ENCODE peak calls at places on chromosomes 16 and 17, in eight cellular contexts. One of them, this sample, is unnamed.

GRCh38 chr17:586920-587319 is 127.7 kb downstream of the VPS53 start:
- ATAC-seq in activated CD4-positive, alpha-beta T cell treated with anti-CD3 and anti-CD28 coated beads for 36 hours: no peak
- ATAC-seq in stimulated activated naive CD8-positive, alpha-beta T cell treated with anti-CD3 and anti-CD28 coated beads, Interleukin-15, Interleukin-2, amounts not matched to agents 100 U/mL and 50 U/mL, for 24 hours: no peak
- ATAC-seq in activated naive CD4-positive, alpha-beta T cell treated with anti-CD3 and anti-CD28 coated beads, Interleukin-2, amount 50 U/mL, for 72 hours: no peak
- ATAC-seq in GM12878: no peak
- ATAC-seq in activated CD8-positive, alpha-beta memory T cell treated with anti-CD3 and anti-CD28 coated beads, Interleukin-2, amount 10 ng/mL, durations not matched to agents 7 days and 5 days: no peak
- ATAC-seq in stimulated activated naive B cell treated with anti-CD40 and anti-IgM and Interleukin-4, amounts not matched to agents 10 μg/mL and 1 μg/mL and 100 μg/mL, for 72 hours: no peak
- ATAC-seq in heart left ventricle: no peak
- ATAC-seq in this sample: no peak

GRCh38 chr17:37358830-37359681 is 16.7 kb upstream of the C17orf78 start:
- ATAC-seq in activated naive CD4-positive, alpha-beta T cell treated with anti-CD3 and anti-CD28 coated beads, Interleukin-2, amount 50 U/mL, for 72 hours: peak
- ATAC-seq in stimulated activated naive CD8-positive, alpha-beta T cell treated with anti-CD3 and anti-CD28 coated beads, Interleukin-15, Interleukin-2, amounts not matched to agents 100 U/mL and 50 U/mL, for 24 hours: peak
- ATAC-seq in stimulated activated naive B cell treated with anti-CD40 and anti-IgM and Interleukin-4, amounts not matched to agents 10 μg/mL and 1 μg/mL and 100 μg/mL, for 72 hours: peak
- ATAC-seq in activated CD8-positive, alpha-beta memory T cell treated with anti-CD3 and anti-CD28 coated beads, Interleukin-2, amount 10 ng/mL, durations not matched to agents 7 days and 5 days: peak
- ATAC-seq in activated CD4-positive, alpha-beta T cell treated with anti-CD3 and anti-CD28 coated beads for 36 hours: peak
- ATAC-seq in GM12878: peak
- ATAC-seq in heart left ventricle: peak
- ATAC-seq in this sample: peak

GRCh38 chr16:81688182-81688581 is 90.9 kb upstream of the PLCG2 start:
- ATAC-seq in stimulated activated naive CD8-positive, alpha-beta T cell treated with anti-CD3 and anti-CD28 coated beads, Interleukin-15, Interleukin-2, amounts not matched to agents 100 U/mL and 50 U/mL, for 24 hours: peak
- ATAC-seq in activated CD8-positive, alpha-beta memory T cell treated with anti-CD3 and anti-CD28 coated beads, Interleukin-2, amount 10 ng/mL, durations not matched to agents 7 days and 5 days: peak
- ATAC-seq in activated naive CD4-positive, alpha-beta T cell treated with anti-CD3 and anti-CD28 coated beads, Interleukin-2, amount 50 U/mL, for 72 hours: peak
- ATAC-seq in stimulated activated naive B cell treated with anti-CD40 and anti-IgM and Interleukin-4, amounts not matched to agents 10 μg/mL and 1 μg/mL and 100 μg/mL, for 72 hours: no peak
- ATAC-seq in GM12878: no peak
- ATAC-seq in activated CD4-positive, alpha-beta T cell treated with anti-CD3 and anti-CD28 coated beads for 36 hours: peak
- ATAC-seq in heart left ventricle: no peak
- ATAC-seq in this sample: peak

GRCh38 chr17:77125432-77125901 is 15.3 kb upstream of the SEC14L1 start:
- ATAC-seq in activated CD8-positive, alpha-beta memory T cell treated with anti-CD3 and anti-CD28 coated beads, Interleukin-2, amount 10 ng/mL, durations not matched to agents 7 days and 5 days: no peak
- ATAC-seq in stimulated activated naive CD8-positive, alpha-beta T cell treated with anti-CD3 and anti-CD28 coated beads, Interleukin-15, Interleukin-2, amounts not matched to agents 100 U/mL and 50 U/mL, for 24 hours: no peak
- ATAC-seq in activated CD4-positive, alpha-beta T cell treated with anti-CD3 and anti-CD28 coated beads for 36 hours: no peak
- ATAC-seq in activated naive CD4-positive, alpha-beta T cell treated with anti-CD3 and anti-CD28 coated beads, Interleukin-2, amount 50 U/mL, for 72 hours: no peak
- ATAC-seq in heart left ventricle: no peak
- ATAC-seq in GM12878: no peak
- ATAC-seq in stimulated activated naive B cell treated with anti-CD40 and anti-IgM and Interleukin-4, amounts not matched to agents 10 μg/mL and 1 μg/mL and 100 μg/mL, for 72 hours: no peak
- ATAC-seq in this sample: no peak

GRCh38 chr17:42135664-42136653 is 13.4 kb downstream of the HSPB9 start:
- ATAC-seq in heart left ventricle: peak
- ATAC-seq in activated CD8-positive, alpha-beta memory T cell treated with anti-CD3 and anti-CD28 coated beads, Interleukin-2, amount 10 ng/mL, durations not matched to agents 7 days and 5 days: no peak
- ATAC-seq in stimulated activated naive B cell treated with anti-CD40 and anti-IgM and Interleukin-4, amounts not matched to agents 10 μg/mL and 1 μg/mL and 100 μg/mL, for 72 hours: no peak
- ATAC-seq in activated naive CD4-positive, alpha-beta T cell treated with anti-CD3 and anti-CD28 coated beads, Interleukin-2, amount 50 U/mL, for 72 hours: no peak
- ATAC-seq in GM12878: no peak
- ATAC-seq in stimulated activated naive CD8-positive, alpha-beta T cell treated with anti-CD3 and anti-CD28 coated beads, Interleukin-15, Interleukin-2, amounts not matched to agents 100 U/mL and 50 U/mL, for 24 hours: no peak
- ATAC-seq in activated CD4-positive, alpha-beta T cell treated with anti-CD3 and anti-CD28 coated beads for 36 hours: no peak
- ATAC-seq in this sample: no peak

GRCh38 chr17:63116967-63117366 is 150.9 kb downstream of the TANC2 start:
- ATAC-seq in activated CD8-positive, alpha-beta memory T cell treated with anti-CD3 and anti-CD28 coated beads, Interleukin-2, amount 10 ng/mL, durations not matched to agents 7 days and 5 days: no peak
- ATAC-seq in GM12878: no peak
- ATAC-seq in activated CD4-positive, alpha-beta T cell treated with anti-CD3 and anti-CD28 coated beads for 36 hours: no peak
- ATAC-seq in activated naive CD4-positive, alpha-beta T cell treated with anti-CD3 and anti-CD28 coated beads, Interleukin-2, amount 50 U/mL, for 72 hours: no peak
- ATAC-seq in heart left ventricle: no peak
- ATAC-seq in stimulated activated naive CD8-positive, alpha-beta T cell treated with anti-CD3 and anti-CD28 coated beads, Interleukin-15, Interleukin-2, amounts not matched to agents 100 U/mL and 50 U/mL, for 24 hours: no peak
- ATAC-seq in stimulated activated naive B cell treated with anti-CD40 and anti-IgM and Interleukin-4, amounts not matched to agents 10 μg/mL and 1 μg/mL and 100 μg/mL, for 72 hours: no peak
- ATAC-seq in this sample: no peak

GRCh38 chr16:30604316-30604947 is 5.8 kb downstream of the ZNF689 start:
- ATAC-seq in stimulated activated naive CD8-positive, alpha-beta T cell treated with anti-CD3 and anti-CD28 coated beads, Interleukin-15, Interleukin-2, amounts not matched to agents 100 U/mL and 50 U/mL, for 24 hours: no peak
- ATAC-seq in stimulated activated naive B cell treated with anti-CD40 and anti-IgM and Interleukin-4, amounts not matched to agents 10 μg/mL and 1 μg/mL and 100 μg/mL, for 72 hours: no peak
- ATAC-seq in activated CD4-positive, alpha-beta T cell treated with anti-CD3 and anti-CD28 coated beads for 36 hours: no peak
- ATAC-seq in heart left ventricle: peak
- ATAC-seq in activated naive CD4-positive, alpha-beta T cell treated with anti-CD3 and anti-CD28 coated beads, Interleukin-2, amount 50 U/mL, for 72 hours: no peak
- ATAC-seq in activated CD8-positive, alpha-beta memory T cell treated with anti-CD3 and anti-CD28 coated beads, Interleukin-2, amount 10 ng/mL, durations not matched to agents 7 days and 5 days: no peak
- ATAC-seq in GM12878: no peak
- ATAC-seq in this sample: no peak

GRCh38 chr17:31388770-31389672 is 2.5 kb upstream of the RAB11FIP4 start:
- ATAC-seq in activated CD8-positive, alpha-beta memory T cell treated with anti-CD3 and anti-CD28 coated beads, Interleukin-2, amount 10 ng/mL, durations not matched to agents 7 days and 5 days: peak
- ATAC-seq in stimulated activated naive B cell treated with anti-CD40 and anti-IgM and Interleukin-4, amounts not matched to agents 10 μg/mL and 1 μg/mL and 100 μg/mL, for 72 hours: peak
- ATAC-seq in GM12878: peak
- ATAC-seq in activated CD4-positive, alpha-beta T cell treated with anti-CD3 and anti-CD28 coated beads for 36 hours: peak
- ATAC-seq in activated naive CD4-positive, alpha-beta T cell treated with anti-CD3 and anti-CD28 coated beads, Interleukin-2, amount 50 U/mL, for 72 hours: peak
- ATAC-seq in stimulated activated naive CD8-positive, alpha-beta T cell treated with anti-CD3 and anti-CD28 coated beads, Interleukin-15, Interleukin-2, amounts not matched to agents 100 U/mL and 50 U/mL, for 24 hours: no peak
- ATAC-seq in heart left ventricle: no peak
- ATAC-seq in this sample: peak

GRCh38 chr17:38403491-38403890 is 24.8 kb upstream of the ARHGAP23 start:
- ATAC-seq in activated naive CD4-positive, alpha-beta T cell treated with anti-CD3 and anti-CD28 coated beads, Interleukin-2, amount 50 U/mL, for 72 hours: no peak
- ATAC-seq in heart left ventricle: peak
- ATAC-seq in stimulated activated naive CD8-positive, alpha-beta T cell treated with anti-CD3 and anti-CD28 coated beads, Interleukin-15, Interleukin-2, amounts not matched to agents 100 U/mL and 50 U/mL, for 24 hours: no peak
- ATAC-seq in GM12878: no peak
- ATAC-seq in activated CD8-positive, alpha-beta memory T cell treated with anti-CD3 and anti-CD28 coated beads, Interleukin-2, amount 10 ng/mL, durations not matched to agents 7 days and 5 days: no peak
- ATAC-seq in stimulated activated naive B cell treated with anti-CD40 and anti-IgM and Interleukin-4, amounts not matched to agents 10 μg/mL and 1 μg/mL and 100 μg/mL, for 72 hours: no peak
- ATAC-seq in activated CD4-positive, alpha-beta T cell treated with anti-CD3 and anti-CD28 coated beads for 36 hours: no peak
- ATAC-seq in this sample: no peak

GRCh38 chr16:53881371-53881770 is 177.4 kb downstream of the FTO start:
- ATAC-seq in stimulated activated naive CD8-positive, alpha-beta T cell treated with anti-CD3 and anti-CD28 coated beads, Interleukin-15, Interleukin-2, amounts not matched to agents 100 U/mL and 50 U/mL, for 24 hours: no peak
- ATAC-seq in activated CD4-positive, alpha-beta T cell treated with anti-CD3 and anti-CD28 coated beads for 36 hours: no peak
- ATAC-seq in activated naive CD4-positive, alpha-beta T cell treated with anti-CD3 and anti-CD28 coated beads, Interleukin-2, amount 50 U/mL, for 72 hours: no peak
- ATAC-seq in heart left ventricle: no peak
- ATAC-seq in GM12878: no peak
- ATAC-seq in activated CD8-positive, alpha-beta memory T cell treated with anti-CD3 and anti-CD28 coated beads, Interleukin-2, amount 10 ng/mL, durations not matched to agents 7 days and 5 days: no peak
- ATAC-seq in stimulated activated naive B cell treated with anti-CD40 and anti-IgM and Interleukin-4, amounts not matched to agents 10 μg/mL and 1 μg/mL and 100 μg/mL, for 72 hours: no peak
- ATAC-seq in this sample: no peak

GRCh38 chr17:32709562-32709961 is 167.4 kb downstream of the MYO1D start:
- ATAC-seq in stimulated activated naive B cell treated with anti-CD40 and anti-IgM and Interleukin-4, amounts not matched to agents 10 μg/mL and 1 μg/mL and 100 μg/mL, for 72 hours: no peak
- ATAC-seq in activated CD8-positive, alpha-beta memory T cell treated with anti-CD3 and anti-CD28 coated beads, Interleukin-2, amount 10 ng/mL, durations not matched to agents 7 days and 5 days: no peak
- ATAC-seq in heart left ventricle: no peak
- ATAC-seq in activated CD4-positive, alpha-beta T cell treated with anti-CD3 and anti-CD28 coated beads for 36 hours: no peak
- ATAC-seq in stimulated activated naive CD8-positive, alpha-beta T cell treated with anti-CD3 and anti-CD28 coated beads, Interleukin-15, Interleukin-2, amounts not matched to agents 100 U/mL and 50 U/mL, for 24 hours: no peak
- ATAC-seq in GM12878: no peak
- ATAC-seq in activated naive CD4-positive, alpha-beta T cell treated with anti-CD3 and anti-CD28 coated beads, Interleukin-2, amount 50 U/mL, for 72 hours: no peak
- ATAC-seq in this sample: no peak

GRCh38 chr16:11708421-11708820 is 34.2 kb downstream of the TXNDC11 start:
- ATAC-seq in activated CD4-positive, alpha-beta T cell treated with anti-CD3 and anti-CD28 coated beads for 36 hours: no peak
- ATAC-seq in activated naive CD4-positive, alpha-beta T cell treated with anti-CD3 and anti-CD28 coated beads, Interleukin-2, amount 50 U/mL, for 72 hours: no peak
- ATAC-seq in activated CD8-positive, alpha-beta memory T cell treated with anti-CD3 and anti-CD28 coated beads, Interleukin-2, amount 10 ng/mL, durations not matched to agents 7 days and 5 days: no peak
- ATAC-seq in stimulated activated naive CD8-positive, alpha-beta T cell treated with anti-CD3 and anti-CD28 coated beads, Interleukin-15, Interleukin-2, amounts not matched to agents 100 U/mL and 50 U/mL, for 24 hours: no peak
- ATAC-seq in heart left ventricle: no peak
- ATAC-seq in stimulated activated naive B cell treated with anti-CD40 and anti-IgM and Interleukin-4, amounts not matched to agents 10 μg/mL and 1 μg/mL and 100 μg/mL, for 72 hours: no peak
- ATAC-seq in GM12878: no peak
- ATAC-seq in this sample: no peak

GRCh38 chr16:88773812-88774291 is 11.2 kb downstream of the PIEZO1 start:
- ATAC-seq in stimulated activated naive B cell treated with anti-CD40 and anti-IgM and Interleukin-4, amounts not matched to agents 10 μg/mL and 1 μg/mL and 100 μg/mL, for 72 hours: no peak
- ATAC-seq in GM12878: no peak
- ATAC-seq in activated CD4-positive, alpha-beta T cell treated with anti-CD3 and anti-CD28 coated beads for 36 hours: no peak
- ATAC-seq in activated naive CD4-positive, alpha-beta T cell treated with anti-CD3 and anti-CD28 coated beads, Interleukin-2, amount 50 U/mL, for 72 hours: no peak
- ATAC-seq in heart left ventricle: peak
- ATAC-seq in activated CD8-positive, alpha-beta memory T cell treated with anti-CD3 and anti-CD28 coated beads, Interleukin-2, amount 10 ng/mL, durations not matched to agents 7 days and 5 days: no peak
- ATAC-seq in stimulated activated naive CD8-positive, alpha-beta T cell treated with anti-CD3 and anti-CD28 coated beads, Interleukin-15, Interleukin-2, amounts not matched to agents 100 U/mL and 50 U/mL, for 24 hours: no peak
- ATAC-seq in this sample: no peak

GRCh38 chr17:18132711-18133110 is 24.2 kb downstream of the MYO15A start:
- ATAC-seq in activated CD8-positive, alpha-beta memory T cell treated with anti-CD3 and anti-CD28 coated beads, Interleukin-2, amount 10 ng/mL, durations not matched to agents 7 days and 5 days: no peak
- ATAC-seq in GM12878: no peak
- ATAC-seq in activated CD4-positive, alpha-beta T cell treated with anti-CD3 and anti-CD28 coated beads for 36 hours: no peak
- ATAC-seq in heart left ventricle: no peak
- ATAC-seq in activated naive CD4-positive, alpha-beta T cell treated with anti-CD3 and anti-CD28 coated beads, Interleukin-2, amount 50 U/mL, for 72 hours: no peak
- ATAC-seq in stimulated activated naive B cell treated with anti-CD40 and anti-IgM and Interleukin-4, amounts not matched to agents 10 μg/mL and 1 μg/mL and 100 μg/mL, for 72 hours: no peak
- ATAC-seq in stimulated activated naive CD8-positive, alpha-beta T cell treated with anti-CD3 and anti-CD28 coated beads, Interleukin-15, Interleukin-2, amounts not matched to agents 100 U/mL and 50 U/mL, for 24 hours: no peak
- ATAC-seq in this sample: no peak

GRCh38 chr16:56869513-56870270 is 4.7 kb downstream of the SLC12A3 start:
- ATAC-seq in activated CD4-positive, alpha-beta T cell treated with anti-CD3 and anti-CD28 coated beads for 36 hours: peak
- ATAC-seq in heart left ventricle: no peak
- ATAC-seq in activated CD8-positive, alpha-beta memory T cell treated with anti-CD3 and anti-CD28 coated beads, Interleukin-2, amount 10 ng/mL, durations not matched to agents 7 days and 5 days: peak
- ATAC-seq in activated naive CD4-positive, alpha-beta T cell treated with anti-CD3 and anti-CD28 coated beads, Interleukin-2, amount 50 U/mL, for 72 hours: peak
- ATAC-seq in GM12878: peak
- ATAC-seq in stimulated activated naive CD8-positive, alpha-beta T cell treated with anti-CD3 and anti-CD28 coated beads, Interleukin-15, Interleukin-2, amounts not matched to agents 100 U/mL and 50 U/mL, for 24 hours: peak
- ATAC-seq in stimulated activated naive B cell treated with anti-CD40 and anti-IgM and Interleukin-4, amounts not matched to agents 10 μg/mL and 1 μg/mL and 100 μg/mL, for 72 hours: peak
- ATAC-seq in this sample: peak

GRCh38 chr16:3580686-3581085 is 3.5 kb upstream of the NLRC3 start:
- ATAC-seq in stimulated activated naive B cell treated with anti-CD40 and anti-IgM and Interleukin-4, amounts not matched to agents 10 μg/mL and 1 μg/mL and 100 μg/mL, for 72 hours: no peak
- ATAC-seq in heart left ventricle: no peak
- ATAC-seq in activated CD4-positive, alpha-beta T cell treated with anti-CD3 and anti-CD28 coated beads for 36 hours: no peak
- ATAC-seq in activated CD8-positive, alpha-beta memory T cell treated with anti-CD3 and anti-CD28 coated beads, Interleukin-2, amount 10 ng/mL, durations not matched to agents 7 days and 5 days: no peak
- ATAC-seq in stimulated activated naive CD8-positive, alpha-beta T cell treated with anti-CD3 and anti-CD28 coated beads, Interleukin-15, Interleukin-2, amounts not matched to agents 100 U/mL and 50 U/mL, for 24 hours: no peak
- ATAC-seq in GM12878: no peak
- ATAC-seq in activated naive CD4-positive, alpha-beta T cell treated with anti-CD3 and anti-CD28 coated beads, Interleukin-2, amount 50 U/mL, for 72 hours: no peak
- ATAC-seq in this sample: no peak

GRCh38 chr16:19167710-19168172 is 299 bp upstream of the SYT17 start:
- ATAC-seq in activated naive CD4-positive, alpha-beta T cell treated with anti-CD3 and anti-CD28 coated beads, Interleukin-2, amount 50 U/mL, for 72 hours: peak
- ATAC-seq in stimulated activated naive B cell treated with anti-CD40 and anti-IgM and Interleukin-4, amounts not matched to agents 10 μg/mL and 1 μg/mL and 100 μg/mL, for 72 hours: peak
- ATAC-seq in heart left ventricle: peak
- ATAC-seq in activated CD8-positive, alpha-beta memory T cell treated with anti-CD3 and anti-CD28 coated beads, Interleukin-2, amount 10 ng/mL, durations not matched to agents 7 days and 5 days: peak
- ATAC-seq in GM12878: peak
- ATAC-seq in stimulated activated naive CD8-positive, alpha-beta T cell treated with anti-CD3 and anti-CD28 coated beads, Interleukin-15, Interleukin-2, amounts not matched to agents 100 U/mL and 50 U/mL, for 24 hours: peak
- ATAC-seq in activated CD4-positive, alpha-beta T cell treated with anti-CD3 and anti-CD28 coated beads for 36 hours: peak
- ATAC-seq in this sample: peak

GRCh38 chr17:39702901-39703893 is 3.3 kb downstream of the ERBB2 start:
- ATAC-seq in heart left ventricle: peak
- ATAC-seq in stimulated activated naive B cell treated with anti-CD40 and anti-IgM and Interleukin-4, amounts not matched to agents 10 μg/mL and 1 μg/mL and 100 μg/mL, for 72 hours: peak
- ATAC-seq in activated naive CD4-positive, alpha-beta T cell treated with anti-CD3 and anti-CD28 coated beads, Interleukin-2, amount 50 U/mL, for 72 hours: peak
- ATAC-seq in stimulated activated naive CD8-positive, alpha-beta T cell treated with anti-CD3 and anti-CD28 coated beads, Interleukin-15, Interleukin-2, amounts not matched to agents 100 U/mL and 50 U/mL, for 24 hours: no peak
- ATAC-seq in activated CD4-positive, alpha-beta T cell treated with anti-CD3 and anti-CD28 coated beads for 36 hours: no peak
- ATAC-seq in activated CD8-positive, alpha-beta memory T cell treated with anti-CD3 and anti-CD28 coated beads, Interleukin-2, amount 10 ng/mL, durations not matched to agents 7 days and 5 days: no peak
- ATAC-seq in GM12878: peak
- ATAC-seq in this sample: no peak

GRCh38 chr17:81074875-81075274 is 39.9 kb downstream of the BAIAP2 start:
- ATAC-seq in stimulated activated naive CD8-positive, alpha-beta T cell treated with anti-CD3 and anti-CD28 coated beads, Interleukin-15, Interleukin-2, amounts not matched to agents 100 U/mL and 50 U/mL, for 24 hours: no peak
- ATAC-seq in activated CD4-positive, alpha-beta T cell treated with anti-CD3 and anti-CD28 coated beads for 36 hours: no peak
- ATAC-seq in activated CD8-positive, alpha-beta memory T cell treated with anti-CD3 and anti-CD28 coated beads, Interleukin-2, amount 10 ng/mL, durations not matched to agents 7 days and 5 days: no peak
- ATAC-seq in GM12878: no peak
- ATAC-seq in stimulated activated naive B cell treated with anti-CD40 and anti-IgM and Interleukin-4, amounts not matched to agents 10 μg/mL and 1 μg/mL and 100 μg/mL, for 72 hours: no peak
- ATAC-seq in heart left ventricle: no peak
- ATAC-seq in activated naive CD4-positive, alpha-beta T cell treated with anti-CD3 and anti-CD28 coated beads, Interleukin-2, amount 50 U/mL, for 72 hours: no peak
- ATAC-seq in this sample: no peak

GRCh38 chr16:54597222-54597621 is 310.6 kb upstream of the IRX3 start:
- ATAC-seq in GM12878: no peak
- ATAC-seq in activated CD4-positive, alpha-beta T cell treated with anti-CD3 and anti-CD28 coated beads for 36 hours: no peak
- ATAC-seq in stimulated activated naive B cell treated with anti-CD40 and anti-IgM and Interleukin-4, amounts not matched to agents 10 μg/mL and 1 μg/mL and 100 μg/mL, for 72 hours: no peak
- ATAC-seq in heart left ventricle: no peak
- ATAC-seq in activated naive CD4-positive, alpha-beta T cell treated with anti-CD3 and anti-CD28 coated beads, Interleukin-2, amount 50 U/mL, for 72 hours: no peak
- ATAC-seq in activated CD8-positive, alpha-beta memory T cell treated with anti-CD3 and anti-CD28 coated beads, Interleukin-2, amount 10 ng/mL, durations not matched to agents 7 days and 5 days: no peak
- ATAC-seq in stimulated activated naive CD8-positive, alpha-beta T cell treated with anti-CD3 and anti-CD28 coated beads, Interleukin-15, Interleukin-2, amounts not matched to agents 100 U/mL and 50 U/mL, for 24 hours: no peak
- ATAC-seq in this sample: no peak

GRCh38 chr16:9867176-9867575 is 315.1 kb downstream of the GRIN2A start:
- ATAC-seq in stimulated activated naive CD8-positive, alpha-beta T cell treated with anti-CD3 and anti-CD28 coated beads, Interleukin-15, Interleukin-2, amounts not matched to agents 100 U/mL and 50 U/mL, for 24 hours: no peak
- ATAC-seq in activated CD8-positive, alpha-beta memory T cell treated with anti-CD3 and anti-CD28 coated beads, Interleukin-2, amount 10 ng/mL, durations not matched to agents 7 days and 5 days: no peak
- ATAC-seq in heart left ventricle: no peak
- ATAC-seq in stimulated activated naive B cell treated with anti-CD40 and anti-IgM and Interleukin-4, amounts not matched to agents 10 μg/mL and 1 μg/mL and 100 μg/mL, for 72 hours: no peak
- ATAC-seq in GM12878: no peak
- ATAC-seq in activated CD4-positive, alpha-beta T cell treated with anti-CD3 and anti-CD28 coated beads for 36 hours: no peak
- ATAC-seq in activated naive CD4-positive, alpha-beta T cell treated with anti-CD3 and anti-CD28 coated beads, Interleukin-2, amount 50 U/mL, for 72 hours: no peak
- ATAC-seq in this sample: no peak

GRCh38 chr16:46720619-46721018 is 27.5 kb downstream of the MYLK3 start:
- ATAC-seq in heart left ventricle: no peak
- ATAC-seq in stimulated activated naive B cell treated with anti-CD40 and anti-IgM and Interleukin-4, amounts not matched to agents 10 μg/mL and 1 μg/mL and 100 μg/mL, for 72 hours: no peak
- ATAC-seq in GM12878: no peak
- ATAC-seq in stimulated activated naive CD8-positive, alpha-beta T cell treated with anti-CD3 and anti-CD28 coated beads, Interleukin-15, Interleukin-2, amounts not matched to agents 100 U/mL and 50 U/mL, for 24 hours: no peak
- ATAC-seq in activated naive CD4-positive, alpha-beta T cell treated with anti-CD3 and anti-CD28 coated beads, Interleukin-2, amount 50 U/mL, for 72 hours: no peak
- ATAC-seq in activated CD4-positive, alpha-beta T cell treated with anti-CD3 and anti-CD28 coated beads for 36 hours: no peak
- ATAC-seq in activated CD8-positive, alpha-beta memory T cell treated with anti-CD3 and anti-CD28 coated beads, Interleukin-2, amount 10 ng/mL, durations not matched to agents 7 days and 5 days: no peak
- ATAC-seq in this sample: no peak

GRCh38 chr17:44844390-44844830 is 3.3 kb upstream of the HIGD1B start:
- ATAC-seq in activated CD4-positive, alpha-beta T cell treated with anti-CD3 and anti-CD28 coated beads for 36 hours: no peak
- ATAC-seq in GM12878: no peak
- ATAC-seq in stimulated activated naive CD8-positive, alpha-beta T cell treated with anti-CD3 and anti-CD28 coated beads, Interleukin-15, Interleukin-2, amounts not matched to agents 100 U/mL and 50 U/mL, for 24 hours: no peak
- ATAC-seq in heart left ventricle: peak
- ATAC-seq in stimulated activated naive B cell treated with anti-CD40 and anti-IgM and Interleukin-4, amounts not matched to agents 10 μg/mL and 1 μg/mL and 100 μg/mL, for 72 hours: no peak
- ATAC-seq in activated CD8-positive, alpha-beta memory T cell treated with anti-CD3 and anti-CD28 coated beads, Interleukin-2, amount 10 ng/mL, durations not matched to agents 7 days and 5 days: no peak
- ATAC-seq in activated naive CD4-positive, alpha-beta T cell treated with anti-CD3 and anti-CD28 coated beads, Interleukin-2, amount 50 U/mL, for 72 hours: no peak
- ATAC-seq in this sample: no peak